ENCODE peak calls at places on chromosome 15, in seven cellular contexts. L is SHP77 treated with DMSO at 0.1 percent for 48 hours; V is SIG-M5; X is CD4-positive, alpha-beta memory T cell; Q is activated T-helper 1 cell treated with anti-CD3 and anti-CD28 coated beads, Interleukin-2, amount 50 U/mL, for 16 hours; J is activated CD4-positive, alpha-beta T cell treated with anti-CD3 and anti-CD28 coated beads, Interleukin-2, amount 50 U/mL, for 1 hour; O is AG09319. P is an unnamed sample.

GRCh38 chr15:60518511-60518910 is 39.6 kb upstream of the ICE2 start:
- DNase-seq in V (no peak), L (no peak), Q (no peak), J (no peak), X (no peak), O (no peak), P (no peak)

GRCh38 chr15:48965972-48966371 is 2.3 kb upstream of the SHC4 start:
- DNase-seq in J (no peak), X (no peak), L (no peak), V (no peak), O (no peak), Q (no peak), P (peak)

GRCh38 chr15:74365619-74366445 is 1.6 kb downstream of the CYP11A1 start:
- DNase-seq in X (no peak), J (no peak), L (no peak), O (no peak), Q (no peak), V (no peak), P (no peak)

GRCh38 chr15:89673162-89673506 is 6.0 kb downstream of the PLIN1 start:
- DNase-seq in V (no peak), X (no peak), J (no peak), O (no peak), Q (no peak), L (peak), P (no peak)

GRCh38 chr15:62365795-62366442 is 200.8 kb upstream of the C2CD4B start:
- DNase-seq in L (peak), O (no peak), V (no peak), Q (no peak), X (no peak), J (no peak), P (no peak)

GRCh38 chr15:74511583-74511982 is 29.4 kb upstream of the ARID3B start:
- DNase-seq in X (no peak), O (no peak), Q (no peak), J (no peak), L (no peak), V (no peak), P (no peak)

GRCh38 chr15:83278191-83278590 is 6.3 kb downstream of the BNC1 start:
- DNase-seq in J (no peak), Q (no peak), O (no peak), X (no peak), V (no peak), L (no peak), P (no peak)

GRCh38 chr15:68209272-68209671 is 4.1 kb upstream of the CALML4 start:
- DNase-seq in L (no peak), J (no peak), Q (no peak), X (no peak), V (no peak), O (no peak), P (no peak)

GRCh38 chr15:62760506-62760905 is 282.0 kb upstream of the TPM1 start:
- DNase-seq in X (no peak), L (no peak), J (no peak), Q (no peak), V (no peak), O (no peak), P (no peak)

GRCh38 chr15:86759766-86760165 is 680.1 kb downstream of the AGBL1 start:
- DNase-seq in Q (no peak), O (no peak), J (no peak), L (no peak), V (no peak), X (no peak), P (no peak)

GRCh38 chr15:70165811-70166284 is 68.1 kb upstream of the TLE3 start:
- DNase-seq in V (no peak), Q (no peak), L (no peak), X (no peak), O (no peak), J (no peak), P (no peak)

GRCh38 chr15:99344639-99345038 is 93.4 kb downstream of the LRRC28 start:
- DNase-seq in O (no peak), V (no peak), X (no peak), Q (no peak), J (no peak), L (no peak), P (no peak)

P was measured in epithelial cell of prostate.